ENCODE peak calls at places on chromosomes 4 and X, in nine cellular contexts. One of them, this sample, is unnamed.

GRCh38 chr4:143654571-143654970 is 45.9 kb downstream of the FREM3 start:
- DNase-seq in T1000: no peak
- DNase-seq in Right ventricle myocardium superior: no peak
- DNase-seq in keratinocyte: no peak
- DNase-seq in fibroblast of villous mesenchyme: no peak
- DNase-seq in germinal center: no peak
- DNase-seq in M059J: no peak
- DNase-seq in stimulated activated CD8-positive, alpha-beta memory T cell treated with anti-CD3 and anti-CD28 coated beads, Interleukin-15, amount 100 ng/mL, for 1 hour: no peak
- DNase-seq in activated T-helper 1 cell treated with Interleukin-2 at 50 U/mL for 16 hours: no peak
- DNase-seq in this sample: no peak

GRCh38 chr4:1231637-1232360 is 17.1 kb downstream of the CTBP1 start:
- DNase-seq in stimulated activated CD8-positive, alpha-beta memory T cell treated with anti-CD3 and anti-CD28 coated beads, Interleukin-15, amount 100 ng/mL, for 1 hour: no peak
- DNase-seq in activated T-helper 1 cell treated with Interleukin-2 at 50 U/mL for 16 hours: no peak
- DNase-seq in T1000: no peak
- DNase-seq in fibroblast of villous mesenchyme: no peak
- DNase-seq in M059J: no peak
- DNase-seq in keratinocyte: no peak
- DNase-seq in Right ventricle myocardium superior: peak
- DNase-seq in germinal center: no peak
- DNase-seq in this sample: no peak

GRCh38 chr4:172514011-172514410 is 654.6 kb upstream of the GALNT7 start:
- DNase-seq in Right ventricle myocardium superior: no peak
- DNase-seq in fibroblast of villous mesenchyme: no peak
- DNase-seq in T1000: no peak
- DNase-seq in stimulated activated CD8-positive, alpha-beta memory T cell treated with anti-CD3 and anti-CD28 coated beads, Interleukin-15, amount 100 ng/mL, for 1 hour: no peak
- DNase-seq in M059J: no peak
- DNase-seq in keratinocyte: no peak
- DNase-seq in activated T-helper 1 cell treated with Interleukin-2 at 50 U/mL for 16 hours: no peak
- DNase-seq in germinal center: no peak
- DNase-seq in this sample: no peak

GRCh38 chr4:14254252-14254651 is 626.7 kb upstream of the BOD1L1 start:
- DNase-seq in fibroblast of villous mesenchyme: peak
- DNase-seq in activated T-helper 1 cell treated with Interleukin-2 at 50 U/mL for 16 hours: no peak
- DNase-seq in stimulated activated CD8-positive, alpha-beta memory T cell treated with anti-CD3 and anti-CD28 coated beads, Interleukin-15, amount 100 ng/mL, for 1 hour: no peak
- DNase-seq in keratinocyte: no peak
- DNase-seq in M059J: peak
- DNase-seq in Right ventricle myocardium superior: peak
- DNase-seq in germinal center: no peak
- DNase-seq in T1000: no peak
- DNase-seq in this sample: no peak

GRCh38 chr4:85883180-85883579 is 408.2 kb downstream of the ARHGAP24 start:
- DNase-seq in activated T-helper 1 cell treated with Interleukin-2 at 50 U/mL for 16 hours: no peak
- DNase-seq in keratinocyte: no peak
- DNase-seq in fibroblast of villous mesenchyme: peak
- DNase-seq in Right ventricle myocardium superior: no peak
- DNase-seq in T1000: no peak
- DNase-seq in germinal center: no peak
- DNase-seq in M059J: peak
- DNase-seq in stimulated activated CD8-positive, alpha-beta memory T cell treated with anti-CD3 and anti-CD28 coated beads, Interleukin-15, amount 100 ng/mL, for 1 hour: no peak
- DNase-seq in this sample: no peak

GRCh38 chrX:46444011-46444410 is 101.2 kb downstream of the ZNF674 start:
- DNase-seq in T1000: peak
- DNase-seq in stimulated activated CD8-positive, alpha-beta memory T cell treated with anti-CD3 and anti-CD28 coated beads, Interleukin-15, amount 100 ng/mL, for 1 hour: no peak
- DNase-seq in germinal center: no peak
- DNase-seq in keratinocyte: peak
- DNase-seq in M059J: peak
- DNase-seq in Right ventricle myocardium superior: no peak
- DNase-seq in activated T-helper 1 cell treated with Interleukin-2 at 50 U/mL for 16 hours: no peak
- DNase-seq in fibroblast of villous mesenchyme: peak
- DNase-seq in this sample: peak

GRCh38 chr4:158805628-158806471 is 37.0 kb downstream of the FNIP2 start:
- DNase-seq in M059J: no peak
- DNase-seq in germinal center: no peak
- DNase-seq in fibroblast of villous mesenchyme: peak
- DNase-seq in activated T-helper 1 cell treated with Interleukin-2 at 50 U/mL for 16 hours: no peak
- DNase-seq in stimulated activated CD8-positive, alpha-beta memory T cell treated with anti-CD3 and anti-CD28 coated beads, Interleukin-15, amount 100 ng/mL, for 1 hour: no peak
- DNase-seq in keratinocyte: peak
- DNase-seq in T1000: no peak
- DNase-seq in Right ventricle myocardium superior: no peak
- DNase-seq in this sample: no peak

GRCh38 chrX:15938072-15938471 is 83.5 kb upstream of the AP1S2 start:
- DNase-seq in M059J: no peak
- DNase-seq in T1000: no peak
- DNase-seq in Right ventricle myocardium superior: no peak
- DNase-seq in activated T-helper 1 cell treated with Interleukin-2 at 50 U/mL for 16 hours: no peak
- DNase-seq in germinal center: no peak
- DNase-seq in keratinocyte: no peak
- DNase-seq in fibroblast of villous mesenchyme: no peak
- DNase-seq in stimulated activated CD8-positive, alpha-beta memory T cell treated with anti-CD3 and anti-CD28 coated beads, Interleukin-15, amount 100 ng/mL, for 1 hour: no peak
- DNase-seq in this sample: no peak

GRCh38 chrX:28472926-28473325 is 114.3 kb upstream of the IL1RAPL1 start:
- DNase-seq in keratinocyte: no peak
- DNase-seq in Right ventricle myocardium superior: no peak
- DNase-seq in germinal center: no peak
- DNase-seq in T1000: no peak
- DNase-seq in stimulated activated CD8-positive, alpha-beta memory T cell treated with anti-CD3 and anti-CD28 coated beads, Interleukin-15, amount 100 ng/mL, for 1 hour: no peak
- DNase-seq in M059J: no peak
- DNase-seq in activated T-helper 1 cell treated with Interleukin-2 at 50 U/mL for 16 hours: no peak
- DNase-seq in fibroblast of villous mesenchyme: no peak
- DNase-seq in this sample: no peak

GRCh38 chr4:119559044-119559647 is 69.5 kb downstream of the PDE5A start:
- DNase-seq in keratinocyte: no peak
- DNase-seq in Right ventricle myocardium superior: no peak
- DNase-seq in activated T-helper 1 cell treated with Interleukin-2 at 50 U/mL for 16 hours: no peak
- DNase-seq in germinal center: no peak
- DNase-seq in T1000: no peak
- DNase-seq in stimulated activated CD8-positive, alpha-beta memory T cell treated with anti-CD3 and anti-CD28 coated beads, Interleukin-15, amount 100 ng/mL, for 1 hour: no peak
- DNase-seq in M059J: peak
- DNase-seq in fibroblast of villous mesenchyme: peak
- DNase-seq in this sample: no peak

GRCh38 chr4:75244325-75244724 is 269.9 kb downstream of the RCHY1 start:
- DNase-seq in germinal center: no peak
- DNase-seq in fibroblast of villous mesenchyme: no peak
- DNase-seq in activated T-helper 1 cell treated with Interleukin-2 at 50 U/mL for 16 hours: no peak
- DNase-seq in stimulated activated CD8-positive, alpha-beta memory T cell treated with anti-CD3 and anti-CD28 coated beads, Interleukin-15, amount 100 ng/mL, for 1 hour: no peak
- DNase-seq in Right ventricle myocardium superior: no peak
- DNase-seq in keratinocyte: no peak
- DNase-seq in T1000: no peak
- DNase-seq in M059J: no peak
- DNase-seq in this sample: no peak

GRCh38 chrX:120456973-120457372 is 12.1 kb downstream of the LAMP2 start:
- DNase-seq in T1000: no peak
- DNase-seq in activated T-helper 1 cell treated with Interleukin-2 at 50 U/mL for 16 hours: no peak
- DNase-seq in fibroblast of villous mesenchyme: peak
- DNase-seq in germinal center: peak
- DNase-seq in keratinocyte: no peak
- DNase-seq in Right ventricle myocardium superior: no peak
- DNase-seq in stimulated activated CD8-positive, alpha-beta memory T cell treated with anti-CD3 and anti-CD28 coated beads, Interleukin-15, amount 100 ng/mL, for 1 hour: no peak
- DNase-seq in M059J: peak
- DNase-seq in this sample: no peak

GRCh38 chr4:5524900-5525299 is 183.5 kb downstream of the EVC2 start:
- DNase-seq in fibroblast of villous mesenchyme: peak
- DNase-seq in M059J: peak
- DNase-seq in activated T-helper 1 cell treated with Interleukin-2 at 50 U/mL for 16 hours: no peak
- DNase-seq in Right ventricle myocardium superior: no peak
- DNase-seq in keratinocyte: no peak
- DNase-seq in T1000: peak
- DNase-seq in germinal center: no peak
- DNase-seq in stimulated activated CD8-positive, alpha-beta memory T cell treated with anti-CD3 and anti-CD28 coated beads, Interleukin-15, amount 100 ng/mL, for 1 hour: no peak
- DNase-seq in this sample: no peak

GRCh38 chrX:65677954-65678469 is 10.6 kb downstream of the MSN start:
- DNase-seq in stimulated activated CD8-positive, alpha-beta memory T cell treated with anti-CD3 and anti-CD28 coated beads, Interleukin-15, amount 100 ng/mL, for 1 hour: no peak
- DNase-seq in fibroblast of villous mesenchyme: peak
- DNase-seq in activated T-helper 1 cell treated with Interleukin-2 at 50 U/mL for 16 hours: no peak
- DNase-seq in Right ventricle myocardium superior: no peak
- DNase-seq in keratinocyte: no peak
- DNase-seq in germinal center: no peak
- DNase-seq in T1000: peak
- DNase-seq in M059J: peak
- DNase-seq in this sample: peak

GRCh38 chr4:76339364-76339763 is 32.8 kb downstream of the STBD1 start:
- DNase-seq in M059J: no peak
- DNase-seq in Right ventricle myocardium superior: no peak
- DNase-seq in keratinocyte: no peak
- DNase-seq in stimulated activated CD8-positive, alpha-beta memory T cell treated with anti-CD3 and anti-CD28 coated beads, Interleukin-15, amount 100 ng/mL, for 1 hour: no peak
- DNase-seq in T1000: no peak
- DNase-seq in activated T-helper 1 cell treated with Interleukin-2 at 50 U/mL for 16 hours: no peak
- DNase-seq in fibroblast of villous mesenchyme: peak
- DNase-seq in germinal center: no peak
- DNase-seq in this sample: no peak

GRCh38 chr4:98283219-98284199 is 22.3 kb downstream of the RAP1GDS1 start:
- DNase-seq in germinal center: no peak
- DNase-seq in activated T-helper 1 cell treated with Interleukin-2 at 50 U/mL for 16 hours: no peak
- DNase-seq in M059J: peak
- DNase-seq in Right ventricle myocardium superior: no peak
- DNase-seq in T1000: no peak
- DNase-seq in keratinocyte: no peak
- DNase-seq in fibroblast of villous mesenchyme: peak
- DNase-seq in stimulated activated CD8-positive, alpha-beta memory T cell treated with anti-CD3 and anti-CD28 coated beads, Interleukin-15, amount 100 ng/mL, for 1 hour: no peak
- DNase-seq in this sample: no peak

GRCh38 chr4:98673282-98673644 is 14.9 kb upstream of the TSPAN5 start:
- DNase-seq in Right ventricle myocardium superior: no peak
- DNase-seq in stimulated activated CD8-positive, alpha-beta memory T cell treated with anti-CD3 and anti-CD28 coated beads, Interleukin-15, amount 100 ng/mL, for 1 hour: no peak
- DNase-seq in keratinocyte: no peak
- DNase-seq in activated T-helper 1 cell treated with Interleukin-2 at 50 U/mL for 16 hours: no peak
- DNase-seq in germinal center: no peak
- DNase-seq in fibroblast of villous mesenchyme: no peak
- DNase-seq in M059J: no peak
- DNase-seq in T1000: no peak
- DNase-seq in this sample: no peak

GRCh38 chrX:13764284-13764683 is 29.7 kb downstream of the OFD1 start:
- DNase-seq in fibroblast of villous mesenchyme: no peak
- DNase-seq in keratinocyte: no peak
- DNase-seq in T1000: no peak
- DNase-seq in germinal center: no peak
- DNase-seq in Right ventricle myocardium superior: peak
- DNase-seq in stimulated activated CD8-positive, alpha-beta memory T cell treated with anti-CD3 and anti-CD28 coated beads, Interleukin-15, amount 100 ng/mL, for 1 hour: no peak
- DNase-seq in M059J: no peak
- DNase-seq in activated T-helper 1 cell treated with Interleukin-2 at 50 U/mL for 16 hours: no peak
- DNase-seq in this sample: no peak

GRCh38 chrX:42615161-42615563 is 162.8 kb downstream of the PPP1R2C start:
- DNase-seq in stimulated activated CD8-positive, alpha-beta memory T cell treated with anti-CD3 and anti-CD28 coated beads, Interleukin-15, amount 100 ng/mL, for 1 hour: no peak
- DNase-seq in fibroblast of villous mesenchyme: no peak
- DNase-seq in Right ventricle myocardium superior: no peak
- DNase-seq in T1000: no peak
- DNase-seq in M059J: peak
- DNase-seq in keratinocyte: peak
- DNase-seq in activated T-helper 1 cell treated with Interleukin-2 at 50 U/mL for 16 hours: no peak
- DNase-seq in germinal center: peak
- DNase-seq in this sample: no peak

GRCh38 chrX:54560411-54560810 is 30.4 kb downstream of the GNL3L start:
- DNase-seq in germinal center: no peak
- DNase-seq in keratinocyte: no peak
- DNase-seq in M059J: no peak
- DNase-seq in fibroblast of villous mesenchyme: no peak
- DNase-seq in T1000: no peak
- DNase-seq in activated T-helper 1 cell treated with Interleukin-2 at 50 U/mL for 16 hours: no peak
- DNase-seq in stimulated activated CD8-positive, alpha-beta memory T cell treated with anti-CD3 and anti-CD28 coated beads, Interleukin-15, amount 100 ng/mL, for 1 hour: no peak
- DNase-seq in Right ventricle myocardium superior: no peak
- DNase-seq in this sample: no peak

GRCh38 chrX:21479695-21480280 is 105.6 kb downstream of the CNKSR2 start:
- DNase-seq in stimulated activated CD8-positive, alpha-beta memory T cell treated with anti-CD3 and anti-CD28 coated beads, Interleukin-15, amount 100 ng/mL, for 1 hour: no peak
- DNase-seq in keratinocyte: peak
- DNase-seq in Right ventricle myocardium superior: no peak
- DNase-seq in germinal center: peak
- DNase-seq in M059J: peak
- DNase-seq in T1000: no peak
- DNase-seq in activated T-helper 1 cell treated with Interleukin-2 at 50 U/mL for 16 hours: no peak
- DNase-seq in fibroblast of villous mesenchyme: peak
- DNase-seq in this sample: no peak

GRCh38 chrX:555589-556220 is 74.9 kb upstream of the SHOX start:
- DNase-seq in Right ventricle myocardium superior: no peak
- DNase-seq in M059J: no peak
- DNase-seq in activated T-helper 1 cell treated with Interleukin-2 at 50 U/mL for 16 hours: no peak
- DNase-seq in fibroblast of villous mesenchyme: no peak
- DNase-seq in stimulated activated CD8-positive, alpha-beta memory T cell treated with anti-CD3 and anti-CD28 coated beads, Interleukin-15, amount 100 ng/mL, for 1 hour: no peak
- DNase-seq in germinal center: no peak
- DNase-seq in keratinocyte: no peak
- DNase-seq in T1000: no peak
- DNase-seq in this sample: no peak

GRCh38 chr4:84498203-84499026 is 677 bp downstream of the NKX6-1 start:
- DNase-seq in Right ventricle myocardium superior: peak
- DNase-seq in M059J: peak
- DNase-seq in T1000: peak
- DNase-seq in fibroblast of villous mesenchyme: peak
- DNase-seq in stimulated activated CD8-positive, alpha-beta memory T cell treated with anti-CD3 and anti-CD28 coated beads, Interleukin-15, amount 100 ng/mL, for 1 hour: no peak
- DNase-seq in germinal center: peak
- DNase-seq in keratinocyte: no peak
- DNase-seq in activated T-helper 1 cell treated with Interleukin-2 at 50 U/mL for 16 hours: no peak
- DNase-seq in this sample: no peak

GRCh38 chr4:3365871-3366842 is 73.3 kb downstream of the RGS12 start:
- DNase-seq in Right ventricle myocardium superior: no peak
- DNase-seq in T1000: no peak
- DNase-seq in M059J: no peak
- DNase-seq in stimulated activated CD8-positive, alpha-beta memory T cell treated with anti-CD3 and anti-CD28 coated beads, Interleukin-15, amount 100 ng/mL, for 1 hour: no peak
- DNase-seq in keratinocyte: no peak
- DNase-seq in fibroblast of villous mesenchyme: no peak
- DNase-seq in activated T-helper 1 cell treated with Interleukin-2 at 50 U/mL for 16 hours: no peak
- DNase-seq in germinal center: no peak
- DNase-seq in this sample: no peak

GRCh38 chrX:80423744-80424143 is 3.5 kb downstream of the TENT5D start:
- DNase-seq in M059J: no peak
- DNase-seq in keratinocyte: no peak
- DNase-seq in T1000: no peak
- DNase-seq in activated T-helper 1 cell treated with Interleukin-2 at 50 U/mL for 16 hours: no peak
- DNase-seq in Right ventricle myocardium superior: no peak
- DNase-seq in germinal center: no peak
- DNase-seq in fibroblast of villous mesenchyme: no peak
- DNase-seq in stimulated activated CD8-positive, alpha-beta memory T cell treated with anti-CD3 and anti-CD28 coated beads, Interleukin-15, amount 100 ng/mL, for 1 hour: no peak
- DNase-seq in this sample: no peak

GRCh38 chrX:12065251-12065650 is 73.0 kb upstream of the FRMPD4 start:
- DNase-seq in Right ventricle myocardium superior: no peak
- DNase-seq in keratinocyte: no peak
- DNase-seq in T1000: no peak
- DNase-seq in M059J: peak
- DNase-seq in activated T-helper 1 cell treated with Interleukin-2 at 50 U/mL for 16 hours: no peak
- DNase-seq in stimulated activated CD8-positive, alpha-beta memory T cell treated with anti-CD3 and anti-CD28 coated beads, Interleukin-15, amount 100 ng/mL, for 1 hour: no peak
- DNase-seq in fibroblast of villous mesenchyme: peak
- DNase-seq in germinal center: no peak
- DNase-seq in this sample: no peak

GRCh38 chrX:131288738-131289511 is at the start of gene IGSF1:
- DNase-seq in fibroblast of villous mesenchyme: peak
- DNase-seq in T1000: no peak
- DNase-seq in keratinocyte: no peak
- DNase-seq in Right ventricle myocardium superior: peak
- DNase-seq in activated T-helper 1 cell treated with Interleukin-2 at 50 U/mL for 16 hours: no peak
- DNase-seq in germinal center: no peak
- DNase-seq in M059J: peak
- DNase-seq in stimulated activated CD8-positive, alpha-beta memory T cell treated with anti-CD3 and anti-CD28 coated beads, Interleukin-15, amount 100 ng/mL, for 1 hour: no peak
- DNase-seq in this sample: no peak

This sample was measured in brain pericyte.